ENCODE peak calls at places on chromosomes 4 and X, in five cellular contexts. V is K562, W is GM12878, N is H1, G is HepG2. R is an unnamed sample.

GRCh38 chr4:133839326-133839725 is 362.3 kb downstream of the PABPC4L start:
- DNase-seq in N (no peak), G (no peak), W (no peak), V (no peak), R (no peak)

GRCh38 chr4:19614171-19614570 is 637.5 kb upstream of the SLIT2 start:
- DNase-seq in N (no peak), G (no peak), V (no peak), W (no peak), R (no peak)

GRCh38 chrX:135688137-135688536 is 25.3 kb upstream of the CT45A1 start:
- DNase-seq in W (no peak), N (no peak), V (no peak), G (no peak), R (peak; percentile 18)

GRCh38 chr4:168877779-168878491 is 132.1 kb downstream of the CBR4 start:
- DNase-seq in G (no peak), N (peak; percentile 75), V (no peak), W (no peak), R (no peak)

GRCh38 chr4:47714269-47714668 is 123.6 kb downstream of the CORIN start:
- DNase-seq in G (no peak), N (no peak), W (no peak), V (no peak), R (no peak)

GRCh38 chr4:154506253-154506652 is 14.7 kb upstream of the DCHS2 start:
- DNase-seq in G (peak; percentile 27), W (no peak), N (no peak), V (peak; percentile 29), R (peak; percentile 13)

GRCh38 chrX:119496521-119496829 is 28.2 kb downstream of the SLC25A5 start:
- DNase-seq in G (no peak), N (no peak), V (no peak), W (no peak), R (no peak)

GRCh38 chrX:55011294-55011693 is 11.1 kb downstream of the APEX2 start:
- DNase-seq in W (no peak), G (no peak), N (no peak), V (peak; percentile 32), R (no peak)

GRCh38 chrX:130799393-130799792 is 103.6 kb downstream of the ENOX2 start:
- DNase-seq in V (no peak), N (no peak), W (no peak), G (no peak), R (no peak)

GRCh38 chrX:69280956-69281355 is 115.7 kb upstream of the PJA1 start:
- DNase-seq in W (no peak), G (no peak), V (no peak), N (no peak), R (no peak)

GRCh38 chr4:30770049-30770549 is 49.9 kb downstream of the PCDH7 start:
- DNase-seq in V (no peak), W (no peak), N (no peak), G (no peak), R (peak; percentile 97)

GRCh38 chr4:26765515-26765914 is 95.1 kb upstream of the STIM2 start:
- DNase-seq in V (no peak), W (no peak), N (no peak), G (no peak), R (no peak)

GRCh38 chr4:54800831-54801530 is 143.2 kb downstream of the KIT start:
- DNase-seq in W (no peak), N (no peak), G (no peak), V (no peak), R (no peak)

GRCh38 chrX:154599531-154599930 is 14.6 kb downstream of the CTAG1A start:
- DNase-seq in V (no peak), W (no peak), N (no peak), G (no peak), R (no peak)

GRCh38 chr4:174156239-174156826 is 127.1 kb downstream of the FBXO8 start:
- DNase-seq in V (peak; percentile 39), G (peak; percentile 23), W (peak; percentile 4), N (no peak), R (peak; percentile 48)

GRCh38 chr4:102055805-102056204 is 265.3 kb downstream of the BANK1 start:
- DNase-seq in W (no peak), G (no peak), V (no peak), N (no peak), R (no peak)

GRCh38 chr4:102057122-102057521 is 266.6 kb downstream of the BANK1 start:
- DNase-seq in N (no peak), W (no peak), V (no peak), G (no peak), R (no peak)

GRCh38 chr4:102064747-102065442 is 274.4 kb downstream of the BANK1 start:
- DNase-seq in N (no peak), V (no peak), W (no peak), G (no peak), R (no peak)

GRCh38 chr4:102061133-102061532 is 270.6 kb downstream of the BANK1 start:
- DNase-seq in N (no peak), W (no peak), G (no peak), V (no peak), R (no peak)
- TF ChIP-seq CTCF in N (no peak), W (no peak), G (no peak), V (no peak), R (no peak)

GRCh38 chr4:24781999-24782745 is 13.2 kb upstream of the SOD3 start:
- DNase-seq in N (no peak), W (no peak), V (no peak), G (no peak), R (no peak)
- TF ChIP-seq SP1 in N (no peak), W (no peak), V (no peak), G (no peak), R (no peak)

GRCh38 chr4:7800996-7801395 is 138.7 kb downstream of the AFAP1 start:
- DNase-seq in N (no peak), V (no peak), G (no peak), W (no peak), R (no peak)
- TF ChIP-seq CEBPB in N (no peak), V (no peak), G (no peak), W (no peak), R (no peak)

GRCh38 chrX:120769576-120770341 is 105.9 kb downstream of the CT47B1 start:
- DNase-seq in W (no peak), G (peak; percentile 59), N (no peak), V (no peak), R (peak; percentile 16)
- TF ChIP-seq CTCF in W (peak; percentile 33), G (peak; percentile 58), N (peak; percentile 12), V (peak; percentile 11), R (peak; percentile 45)

DNA sequence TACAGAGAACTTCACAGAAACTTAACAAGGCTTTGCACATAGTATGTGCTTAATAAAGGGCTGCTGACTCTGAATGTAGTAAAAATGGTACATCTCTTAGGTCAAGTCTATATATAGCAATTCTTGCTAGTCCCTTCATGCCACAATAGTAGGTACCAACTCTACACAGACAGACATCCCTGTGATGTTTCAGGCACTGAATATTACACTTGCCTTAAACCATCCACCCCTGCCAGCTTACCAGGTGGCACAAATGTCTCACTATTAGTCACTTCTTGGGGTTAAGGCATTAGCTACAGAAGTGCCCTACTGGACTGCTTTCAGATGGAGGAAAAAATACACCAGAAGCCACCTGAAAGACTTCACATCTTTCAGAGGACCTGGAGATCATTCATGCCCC is 86.3 kb upstream of the CITED1 start:
- DNase-seq in W (no peak), N (no peak), V (no peak), G (no peak), R (no peak)
- TF ChIP-seq SP1 in W (no peak), N (no peak), V (no peak), G (no peak), R (no peak)

GRCh38 chrX:41085883-41086626 is 810 bp downstream of the USP9X start:
- DNase-seq in V (peak; percentile 51), N (peak; percentile 53), G (peak; percentile 30), W (no peak), R (no peak)
- TF ChIP-seq CEBPB in V (no peak), N (no peak), G (no peak), W (no peak), R (no peak)

DNA sequence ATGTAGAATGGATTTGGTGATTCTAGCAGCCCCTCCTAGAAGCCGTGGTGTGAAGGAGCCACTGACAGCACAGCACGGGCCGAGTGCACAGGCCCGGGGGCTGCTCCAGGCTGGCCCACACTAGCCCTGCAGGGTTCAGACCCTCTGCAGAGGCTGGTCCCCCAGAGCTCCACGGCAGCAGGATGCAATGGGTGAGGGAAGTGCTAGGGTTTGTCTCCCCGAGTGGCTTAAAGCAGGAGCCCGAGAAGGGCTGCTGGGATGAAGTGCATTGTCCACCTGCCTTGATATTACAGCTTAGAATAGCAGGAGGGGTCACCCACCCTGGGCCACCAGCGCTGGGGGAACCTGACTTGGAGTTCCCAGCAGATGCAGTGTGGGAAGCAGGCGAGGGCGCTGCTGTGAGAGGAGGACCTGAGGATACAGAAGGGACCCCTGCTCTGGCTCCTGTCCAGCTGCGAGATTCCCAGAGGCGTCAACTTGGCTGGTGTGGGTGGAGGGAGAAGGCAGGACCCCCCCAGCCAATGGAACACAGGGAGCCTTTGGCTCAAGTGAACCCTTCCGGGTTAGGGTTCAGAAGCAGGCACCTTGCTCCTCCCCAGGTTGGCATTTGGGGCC is 30.0 kb downstream of the WDR1 start:
- DNase-seq in V (no peak), W (no peak), N (no peak), G (no peak), R (no peak)
- TF ChIP-seq CTCF in V (no peak), W (no peak), N (no peak), G (no peak), R (no peak)

GRCh38 chrX:124045109-124045508 is 83.6 kb downstream of the STAG2 start:
- DNase-seq in N (no peak), G (no peak), W (no peak), V (no peak), R (no peak)
- TF ChIP-seq SP1 in N (no peak), G (no peak), W (no peak), V (no peak), R (no peak)

DNA sequence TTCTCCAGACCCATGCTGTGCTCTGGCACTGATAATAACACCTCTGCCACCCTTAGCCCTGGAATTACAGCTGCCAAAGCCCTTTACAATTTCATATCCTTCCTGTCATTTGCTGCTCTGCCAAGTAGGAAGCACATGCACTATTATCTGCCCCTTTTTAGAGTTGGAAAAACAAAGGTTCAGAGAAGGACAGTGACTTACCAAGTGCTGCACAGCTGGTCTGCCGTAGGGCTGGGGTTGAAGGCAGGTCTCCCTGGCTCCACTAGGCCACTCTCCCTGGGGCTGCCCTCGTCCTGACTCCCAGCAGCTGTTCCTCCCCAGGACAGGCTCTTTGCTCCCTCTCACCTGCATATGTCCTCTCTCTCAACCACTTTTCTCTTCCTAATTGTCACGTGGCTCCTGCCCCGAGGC is 73.4 kb downstream of the ANAPC4 start:
- DNase-seq in V (no peak), N (no peak), G (no peak), W (no peak), R (no peak)
- TF ChIP-seq CEBPB in V (no peak), N (no peak), G (no peak), W (no peak), R (no peak)

GRCh38 chr4:139227729-139228404 is 50.8 kb upstream of the ELF2 start:
- DNase-seq in V (peak; percentile 43), N (peak; percentile 39), G (peak; percentile 38), W (no peak), R (peak; percentile 12)
- TF ChIP-seq CTCF in V (peak; percentile 53), N (no peak), G (peak; percentile 62), W (peak; percentile 50), R (peak; percentile 48)

R was measured in HCT116.